ENCODE peak calls at places on chromosomes 7 and 10, in four cellular contexts. One of them, this sample, is unnamed.

GRCh38 chr7:139382439-139382838 is 22.7 kb downstream of the LUC7L2 start:
- DNase-seq in T-helper 9 cell: no peak
- DNase-seq in stimulated activated CD4-positive, alpha-beta T cell treated with anti-CD3 and anti-CD28 coated beads, TNF-alpha, amount 100 ng/mL, for 24 hours: no peak
- DNase-seq in CD4-positive, alpha-beta T cell: no peak
- DNase-seq in this sample: no peak

GRCh38 chr7:69564454-69565417 is 33.5 kb upstream of the AUTS2 start:
- DNase-seq in T-helper 9 cell: no peak
- DNase-seq in stimulated activated CD4-positive, alpha-beta T cell treated with anti-CD3 and anti-CD28 coated beads, TNF-alpha, amount 100 ng/mL, for 24 hours: no peak
- DNase-seq in CD4-positive, alpha-beta T cell: no peak
- DNase-seq in this sample: no peak

GRCh38 chr10:52517017-52517416 is 202.9 kb downstream of the DKK1 start:
- DNase-seq in stimulated activated CD4-positive, alpha-beta T cell treated with anti-CD3 and anti-CD28 coated beads, TNF-alpha, amount 100 ng/mL, for 24 hours: no peak
- DNase-seq in CD4-positive, alpha-beta T cell: no peak
- DNase-seq in T-helper 9 cell: no peak
- DNase-seq in this sample: no peak

GRCh38 chr10:110758128-110758527 is 113.6 kb upstream of the PDCD4 start:
- DNase-seq in stimulated activated CD4-positive, alpha-beta T cell treated with anti-CD3 and anti-CD28 coated beads, TNF-alpha, amount 100 ng/mL, for 24 hours: no peak
- DNase-seq in CD4-positive, alpha-beta T cell: no peak
- DNase-seq in T-helper 9 cell: no peak
- DNase-seq in this sample: no peak

GRCh38 chr7:22849158-22849557 is 26.5 kb upstream of the TOMM7 start:
- DNase-seq in stimulated activated CD4-positive, alpha-beta T cell treated with anti-CD3 and anti-CD28 coated beads, TNF-alpha, amount 100 ng/mL, for 24 hours: no peak
- DNase-seq in CD4-positive, alpha-beta T cell: no peak
- DNase-seq in T-helper 9 cell: no peak
- DNase-seq in this sample: no peak

GRCh38 chr10:132516771-132517725 is 20.5 kb upstream of the INPP5A start:
- DNase-seq in stimulated activated CD4-positive, alpha-beta T cell treated with anti-CD3 and anti-CD28 coated beads, TNF-alpha, amount 100 ng/mL, for 24 hours: no peak
- DNase-seq in T-helper 9 cell: no peak
- DNase-seq in CD4-positive, alpha-beta T cell: no peak
- DNase-seq in this sample: no peak

GRCh38 chr10:67788028-67788886 is 49.7 kb downstream of the DNAJC12 start:
- DNase-seq in T-helper 9 cell: peak
- DNase-seq in CD4-positive, alpha-beta T cell: peak
- DNase-seq in stimulated activated CD4-positive, alpha-beta T cell treated with anti-CD3 and anti-CD28 coated beads, TNF-alpha, amount 100 ng/mL, for 24 hours: peak
- DNase-seq in this sample: peak

GRCh38 chr7:155951554-155952158 is 139.4 kb upstream of the SHH start:
- DNase-seq in T-helper 9 cell: no peak
- DNase-seq in CD4-positive, alpha-beta T cell: no peak
- DNase-seq in stimulated activated CD4-positive, alpha-beta T cell treated with anti-CD3 and anti-CD28 coated beads, TNF-alpha, amount 100 ng/mL, for 24 hours: no peak
- DNase-seq in this sample: no peak

GRCh38 chr7:34430456-34430855 is 227.6 kb upstream of the NPSR1 start:
- DNase-seq in T-helper 9 cell: no peak
- DNase-seq in stimulated activated CD4-positive, alpha-beta T cell treated with anti-CD3 and anti-CD28 coated beads, TNF-alpha, amount 100 ng/mL, for 24 hours: no peak
- DNase-seq in CD4-positive, alpha-beta T cell: no peak
- DNase-seq in this sample: no peak

GRCh38 chr10:75097666-75098285 is 13.7 kb upstream of the SAMD8 start:
- DNase-seq in stimulated activated CD4-positive, alpha-beta T cell treated with anti-CD3 and anti-CD28 coated beads, TNF-alpha, amount 100 ng/mL, for 24 hours: no peak
- DNase-seq in T-helper 9 cell: no peak
- DNase-seq in CD4-positive, alpha-beta T cell: no peak
- DNase-seq in this sample: no peak

GRCh38 chr7:32894171-32894570 is 2.6 kb upstream of the KBTBD2 start:
- DNase-seq in T-helper 9 cell: no peak
- DNase-seq in CD4-positive, alpha-beta T cell: no peak
- DNase-seq in stimulated activated CD4-positive, alpha-beta T cell treated with anti-CD3 and anti-CD28 coated beads, TNF-alpha, amount 100 ng/mL, for 24 hours: no peak
- DNase-seq in this sample: no peak

This sample was measured in memory B cell.